ENCODE peak calls at places on chromosomes 2 and 18, in four cellular contexts. Z, T, X and K are unnamed samples.

GRCh38 chr2:172600644-172601043 is 44.8 kb downstream of the PDK1 start:
- DNase-seq in T (no peak), X (no peak), Z (no peak), K (no peak)

GRCh38 chr2:1544478-1545069 is 131.3 kb downstream of the TPO start:
- DNase-seq in X (peak), T (peak), Z (no peak), K (no peak)

GRCh38 chr2:85887566-85888019 is 1.2 kb downstream of the ST3GAL5 start:
- DNase-seq in X (peak), T (peak), Z (peak), K (no peak)

GRCh38 chr18:7566587-7567486 is at the start of gene PTPRM:
- DNase-seq in Z (peak), X (peak), T (peak), K (peak)

GRCh38 chr2:3610415-3610814 is 15.5 kb downstream of the COLEC11 start:
- DNase-seq in T (no peak), X (no peak), Z (no peak), K (no peak)

GRCh38 chr2:231259104-231259503 is 60.7 kb downstream of the ARMC9 start:
- DNase-seq in X (no peak), T (no peak), Z (no peak), K (no peak)

GRCh38 chr2:106272202-106272807 is 78.2 kb upstream of the UXS1 start:
- DNase-seq in Z (no peak), T (no peak), X (no peak), K (no peak)

GRCh38 chr2:154455201-154455600 is 243.3 kb upstream of the KCNJ3 start:
- DNase-seq in X (peak), Z (no peak), T (no peak), K (no peak)

GRCh38 chr2:95274291-95275150 is at the start of gene PROM2:
- DNase-seq in Z (no peak), T (no peak), X (no peak), K (no peak)

GRCh38 chr2:96839288-96839874 is 4.4 kb downstream of the ANKRD23 start:
- DNase-seq in T (no peak), X (no peak), Z (no peak), K (no peak)

GRCh38 chr2:165864353-165864752 is 70.3 kb upstream of the GALNT3 start:
- DNase-seq in T (no peak), X (no peak), Z (no peak), K (no peak)

GRCh38 chr2:233061007-233061590 is 957 bp downstream of the INPP5D start:
- DNase-seq in Z (no peak), X (no peak), T (no peak), K (no peak)

GRCh38 chr18:50126466-50126865 is 68.5 kb downstream of the MYO5B start:
- DNase-seq in T (no peak), X (no peak), Z (no peak), K (no peak)

GRCh38 chr2:61950133-61950560 is 44.7 kb downstream of the COMMD1 start:
- DNase-seq in T (no peak), Z (no peak), X (peak), K (no peak)

GRCh38 chr2:120118471-120118870 is 104.7 kb downstream of the TMEM185B start:
- DNase-seq in T (no peak), Z (no peak), X (no peak), K (no peak)

GRCh38 chr2:232398293-232399034 is 8.2 kb upstream of the ALPG start:
- DNase-seq in T (no peak), X (no peak), Z (no peak), K (no peak)

GRCh38 chr2:133937669-133938068 is 316.2 kb upstream of the MGAT5 start:
- DNase-seq in X (no peak), Z (no peak), T (no peak), K (no peak)

GRCh38 chr2:130391872-130392670 is 36.2 kb downstream of the PTPN18 start:
- DNase-seq in T (peak), Z (peak), X (peak), K (no peak)

GRCh38 chr2:32812316-32812715 is 134.4 kb upstream of the LTBP1 start:
- DNase-seq in Z (no peak), X (no peak), T (no peak), K (no peak)

GRCh38 chr18:48407358-48407757 is 1.8 kb downstream of the ZBTB7C start:
- DNase-seq in Z (no peak), T (no peak), X (no peak), K (no peak)

GRCh38 chr2:9802576-9802993 is 40.7 kb upstream of the TAF1B start:
- DNase-seq in X (no peak), Z (no peak), T (no peak), K (no peak)

GRCh38 chr18:54453996-54454395 is 96.3 kb downstream of the C18orf54 start:
- DNase-seq in X (peak), T (no peak), Z (no peak), K (no peak)

GRCh38 chr2:54708584-54709340 is 14.7 kb upstream of the EML6 start:
- DNase-seq in X (no peak), Z (no peak), T (peak), K (no peak)

GRCh38 chr2:138771534-138771933 is 8.7 kb downstream of the NXPH2 start:
- DNase-seq in Z (no peak), X (no peak), T (no peak), K (no peak)

GRCh38 chr2:187500585-187501359 is 52.7 kb upstream of the CALCRL start:
- DNase-seq in X (peak), Z (no peak), T (no peak), K (no peak)

GRCh38 chr2:121897335-121897970 is 142.0 kb downstream of the TSN start:
- DNase-seq in X (peak), T (peak), Z (peak), K (no peak)